ENCODE peak calls at places on chromosomes 13 and 19, in ten cellular contexts. One of them, this sample, is unnamed.

GRCh38 chr13:87147076-87147475 is 524.1 kb upstream of the SLITRK5 start:
- DNase-seq in PC-3: peak; percentile 1
- DNase-seq in HTR-8/SVneo: no peak
- DNase-seq in fibroblast of gingiva: peak; percentile 69
- DNase-seq in activated CD4-positive, alpha-beta T cell treated with anti-CD3 and anti-CD28 coated beads, Interleukin-2, amount 10 ng/mL, durations not matched to agents 7 days and 5 days: no peak
- DNase-seq in stimulated activated CD4-positive, alpha-beta T cell treated with anti-CD3 and anti-CD28 coated beads, Interleukin-1b, Interleukin-23, amount 100 ng/mL, for 1 hour: no peak
- DNase-seq in adrenal gland: no peak
- DNase-seq in stomach: no peak
- DNase-seq in MCF 10A: no peak
- DNase-seq in HFFc6: no peak
- DNase-seq in this sample: no peak

GRCh38 chr13:97116754-97117153 is 105.4 kb upstream of the MBNL2 start:
- DNase-seq in PC-3: peak; percentile 56
- DNase-seq in HTR-8/SVneo: no peak
- DNase-seq in fibroblast of gingiva: no peak
- DNase-seq in activated CD4-positive, alpha-beta T cell treated with anti-CD3 and anti-CD28 coated beads, Interleukin-2, amount 10 ng/mL, durations not matched to agents 7 days and 5 days: no peak
- DNase-seq in stimulated activated CD4-positive, alpha-beta T cell treated with anti-CD3 and anti-CD28 coated beads, Interleukin-1b, Interleukin-23, amount 100 ng/mL, for 1 hour: no peak
- DNase-seq in adrenal gland: peak; percentile 55
- DNase-seq in stomach: no peak
- DNase-seq in MCF 10A: peak; percentile 60
- DNase-seq in HFFc6: peak; percentile 30
- DNase-seq in this sample: no peak

GRCh38 chr13:66657165-66657895 is 572.8 kb downstream of the PCDH9 start:
- DNase-seq in PC-3: peak; percentile 97
- DNase-seq in HTR-8/SVneo: peak; percentile 34
- DNase-seq in fibroblast of gingiva: peak; percentile 93
- DNase-seq in activated CD4-positive, alpha-beta T cell treated with anti-CD3 and anti-CD28 coated beads, Interleukin-2, amount 10 ng/mL, durations not matched to agents 7 days and 5 days: no peak
- DNase-seq in stimulated activated CD4-positive, alpha-beta T cell treated with anti-CD3 and anti-CD28 coated beads, Interleukin-1b, Interleukin-23, amount 100 ng/mL, for 1 hour: no peak
- DNase-seq in adrenal gland: peak; percentile 97
- DNase-seq in stomach: peak; percentile 80
- DNase-seq in MCF 10A: peak; percentile 99
- DNase-seq in HFFc6: peak; percentile 100
- DNase-seq in this sample: peak; percentile 44

GRCh38 chr13:95924389-95924994 is 128.7 kb downstream of the UGGT2 start:
- DNase-seq in PC-3: peak; percentile 40
- DNase-seq in HTR-8/SVneo: peak; percentile 7
- DNase-seq in fibroblast of gingiva: peak; percentile 90
- DNase-seq in activated CD4-positive, alpha-beta T cell treated with anti-CD3 and anti-CD28 coated beads, Interleukin-2, amount 10 ng/mL, durations not matched to agents 7 days and 5 days: no peak
- DNase-seq in stimulated activated CD4-positive, alpha-beta T cell treated with anti-CD3 and anti-CD28 coated beads, Interleukin-1b, Interleukin-23, amount 100 ng/mL, for 1 hour: no peak
- DNase-seq in adrenal gland: peak; percentile 42
- DNase-seq in stomach: no peak
- DNase-seq in MCF 10A: peak; percentile 89
- DNase-seq in HFFc6: peak; percentile 74
- DNase-seq in this sample: no peak

GRCh38 chr13:29771247-29771646 is 79.2 kb downstream of the UBL3 start:
- DNase-seq in PC-3: peak; percentile 70
- DNase-seq in HTR-8/SVneo: no peak
- DNase-seq in fibroblast of gingiva: no peak
- DNase-seq in activated CD4-positive, alpha-beta T cell treated with anti-CD3 and anti-CD28 coated beads, Interleukin-2, amount 10 ng/mL, durations not matched to agents 7 days and 5 days: no peak
- DNase-seq in stimulated activated CD4-positive, alpha-beta T cell treated with anti-CD3 and anti-CD28 coated beads, Interleukin-1b, Interleukin-23, amount 100 ng/mL, for 1 hour: no peak
- DNase-seq in adrenal gland: no peak
- DNase-seq in stomach: no peak
- DNase-seq in MCF 10A: peak; percentile 45
- DNase-seq in HFFc6: peak; percentile 37
- DNase-seq in this sample: no peak

GRCh38 chr13:97568850-97569249 is 134.9 kb downstream of the RAP2A start:
- DNase-seq in PC-3: peak; percentile 6
- DNase-seq in HTR-8/SVneo: no peak
- DNase-seq in fibroblast of gingiva: no peak
- DNase-seq in activated CD4-positive, alpha-beta T cell treated with anti-CD3 and anti-CD28 coated beads, Interleukin-2, amount 10 ng/mL, durations not matched to agents 7 days and 5 days: no peak
- DNase-seq in stimulated activated CD4-positive, alpha-beta T cell treated with anti-CD3 and anti-CD28 coated beads, Interleukin-1b, Interleukin-23, amount 100 ng/mL, for 1 hour: no peak
- DNase-seq in adrenal gland: peak; percentile 16
- DNase-seq in stomach: peak; percentile 34
- DNase-seq in MCF 10A: no peak
- DNase-seq in HFFc6: no peak
- DNase-seq in this sample: no peak

GRCh38 chr19:50434525-50434924 is 1.8 kb downstream of the MYBPC2 start:
- DNase-seq in PC-3: no peak
- DNase-seq in HTR-8/SVneo: no peak
- DNase-seq in fibroblast of gingiva: no peak
- DNase-seq in activated CD4-positive, alpha-beta T cell treated with anti-CD3 and anti-CD28 coated beads, Interleukin-2, amount 10 ng/mL, durations not matched to agents 7 days and 5 days: no peak
- DNase-seq in stimulated activated CD4-positive, alpha-beta T cell treated with anti-CD3 and anti-CD28 coated beads, Interleukin-1b, Interleukin-23, amount 100 ng/mL, for 1 hour: no peak
- DNase-seq in adrenal gland: no peak
- DNase-seq in stomach: no peak
- DNase-seq in MCF 10A: no peak
- DNase-seq in HFFc6: no peak
- DNase-seq in this sample: no peak

GRCh38 chr19:3515891-3516422 is 9.8 kb downstream of the FZR1 start:
- DNase-seq in PC-3: no peak
- DNase-seq in HTR-8/SVneo: no peak
- DNase-seq in fibroblast of gingiva: peak; percentile 38
- DNase-seq in activated CD4-positive, alpha-beta T cell treated with anti-CD3 and anti-CD28 coated beads, Interleukin-2, amount 10 ng/mL, durations not matched to agents 7 days and 5 days: no peak
- DNase-seq in stimulated activated CD4-positive, alpha-beta T cell treated with anti-CD3 and anti-CD28 coated beads, Interleukin-1b, Interleukin-23, amount 100 ng/mL, for 1 hour: no peak
- DNase-seq in adrenal gland: no peak
- DNase-seq in stomach: no peak
- DNase-seq in MCF 10A: no peak
- DNase-seq in HFFc6: no peak
- DNase-seq in this sample: no peak

GRCh38 chr19:31139871-31140505 is 209.2 kb downstream of the TSHZ3 start:
- DNase-seq in PC-3: peak; percentile 14
- DNase-seq in HTR-8/SVneo: no peak
- DNase-seq in fibroblast of gingiva: peak; percentile 61
- DNase-seq in activated CD4-positive, alpha-beta T cell treated with anti-CD3 and anti-CD28 coated beads, Interleukin-2, amount 10 ng/mL, durations not matched to agents 7 days and 5 days: no peak
- DNase-seq in stimulated activated CD4-positive, alpha-beta T cell treated with anti-CD3 and anti-CD28 coated beads, Interleukin-1b, Interleukin-23, amount 100 ng/mL, for 1 hour: no peak
- DNase-seq in adrenal gland: no peak
- DNase-seq in stomach: no peak
- DNase-seq in MCF 10A: peak; percentile 16
- DNase-seq in HFFc6: peak; percentile 87
- DNase-seq in this sample: no peak